ENCODE peak calls at places on chromosome 18, in seven cellular contexts. L is OCI-LY7, U is neural progenitor cell, S is left lung, C is body of pancreas, R is ascending aorta, M is heart right ventricle. G is an unnamed sample. For H3K36me3, the result is how much of the 10 kb centered on the place peaks cover.

GRCh38 chr18:79770826-79771225 is 26.9 kb upstream of the KCNG2 start:
- DNase-seq in L (no peak), U (no peak), S (no peak), C (no peak), R (no peak), M (no peak), G (no peak)

GRCh38 chr18:55968550-55968949 is 380.6 kb upstream of the TCF4 start:
- DNase-seq in L (no peak), U (no peak), S (no peak), C (no peak), R (no peak), M (no peak), G (no peak)

GRCh38 chr18:9735238-9735637 is 27.1 kb downstream of the RAB31 start:
- DNase-seq in L (no peak), U (no peak), S (peak), C (no peak), R (no peak), M (no peak), G (peak)

GRCh38 chr18:50090370-50091312 is 104.3 kb downstream of the MYO5B start:
- DNase-seq in L (no peak), U (no peak), S (no peak), C (no peak), R (no peak), M (no peak), G (no peak)

GRCh38 chr18:70376914-70377258 is 88.0 kb downstream of the SOCS6 start:
- DNase-seq in L (no peak), U (no peak), S (no peak), C (peak), R (no peak), M (no peak), G (peak)

GRCh38 chr18:27223570-27224340 is 38.6 kb upstream of the CHST9 start:
- DNase-seq in L (no peak), U (peak), S (no peak), C (no peak), R (no peak), M (no peak), G (no peak)

GRCh38 chr18:50341443-50341842 is 33.4 kb upstream of the SKA1 start:
- DNase-seq in L (no peak), U (no peak), S (no peak), C (no peak), R (no peak), M (no peak), G (no peak)

GRCh38 chr18:75211721-75212625 is 1.4 kb downstream of the TSHZ1 start:
- DNase-seq in L (peak), U (peak), S (peak), C (peak), R (no peak), M (peak), G (peak)

GRCh38 chr18:69947361-69948106 is at the start of gene CD226:
- DNase-seq in L (no peak), U (no peak), S (no peak), C (no peak), R (no peak), M (no peak), G (peak)

GRCh38 chr18:40485318-40485717 is 1469.7 kb upstream of the PIK3C3 start:
- DNase-seq in L (no peak), U (no peak), S (no peak), C (no peak), R (no peak), M (no peak), G (no peak)

GRCh38 chr18:63887424-63887823 is at the start of gene SERPINB2:
- DNase-seq in L (no peak), U (no peak), S (no peak), C (no peak), R (no peak), M (no peak), G (no peak)

GRCh38 chr18:47248610-47249343 is 2.7 kb downstream of the SKOR2 start:
- DNase-seq in L (no peak), U (peak), S (no peak), C (no peak), R (no peak), M (no peak), G (no peak)

GRCh38 chr18:25464211-25464610 is 112.2 kb upstream of the ZNF521 start:
- DNase-seq in L (no peak), U (no peak), S (no peak), C (no peak), R (no peak), M (no peak), G (no peak)

GRCh38 chr18:38663270-38663669 is 1097.7 kb upstream of the CELF4 start:
- DNase-seq in L (no peak), U (no peak), S (no peak), C (no peak), R (no peak), M (no peak), G (no peak)

GRCh38 chr18:2089416-2089815 is 481.9 kb downstream of the METTL4 start:
- DNase-seq in L (no peak), U (no peak), S (no peak), C (no peak), R (no peak), M (no peak), G (no peak)

GRCh38 chr18:47184419-47185050 is 8.4 kb upstream of the IER3IP1 start:
- DNase-seq in L (peak), U (peak), S (no peak), C (peak), R (no peak), M (no peak), G (no peak)

GRCh38 chr18:79559121-79559835 is 120.3 kb upstream of the CTDP1 start:
- DNase-seq in L (no peak), U (no peak), S (no peak), C (peak), R (no peak), M (no peak), G (no peak)

GRCh38 chr18:7221424-7222155 is 9.3 kb upstream of the LRRC30 start:
- DNase-seq in L (peak), U (peak), S (no peak), C (peak), R (no peak), M (no peak), G (peak)

GRCh38 chr18:44715841-44716240 is 35.2 kb downstream of the SETBP1 start:
- DNase-seq in L (no peak), U (peak), S (no peak), C (no peak), R (no peak), M (no peak), G (no peak)

GRCh38 chr18:23881778-23882177 is 132.8 kb upstream of the TTC39C start:
- DNase-seq in L (no peak), U (no peak), S (no peak), C (peak), R (no peak), M (no peak), G (peak)

GRCh38 chr18:34159691-34160185 is 65.0 kb downstream of the NOL4 start:
- DNase-seq in L (no peak), U (no peak), S (no peak), C (peak), R (no peak), M (no peak), G (no peak)

GRCh38 chr18:12849548-12849947 is 34.5 kb downstream of the PTPN2 start:
- DNase-seq in L (no peak), U (no peak), S (no peak), C (no peak), R (no peak), M (no peak), G (no peak)

GRCh38 chr18:79378416-79379250 is 17.1 kb upstream of the NFATC1 start:
- DNase-seq in L (peak), U (peak), S (peak), C (peak), R (no peak), M (peak), G (peak)

GRCh38 chr18:79924814-79925655 is 26.4 kb downstream of the SLC66A2 start:
- DNase-seq in L (no peak), U (no peak), S (no peak), C (peak), R (no peak), M (no peak), G (no peak)

GRCh38 chr18:7711495-7711894 is 144.4 kb downstream of the PTPRM start:
- DNase-seq in L (no peak), U (no peak), S (no peak), C (no peak), R (no peak), M (no peak), G (no peak)

GRCh38 chr18:47036298-47036874 is 965 bp upstream of the ELOA2 start:
- DNase-seq in L (peak), U (peak), S (no peak), C (no peak), R (no peak), M (no peak), G (peak)

GRCh38 chr18:46054956-46055831 is 16.9 kb downstream of the PSTPIP2 start:
- DNase-seq in L (no peak), U (no peak), S (no peak), C (no peak), R (no peak), M (no peak), G (no peak)

GRCh38 chr18:43034683-43035500 is 80.6 kb downstream of the RIT2 start:
- DNase-seq in L (no peak), U (no peak), S (no peak), C (no peak), R (no peak), M (no peak), G (no peak)

GRCh38 chr18:1094408-1094807 is 189.7 kb downstream of the ADCYAP1 start:
- DNase-seq in L (no peak), U (no peak), S (no peak), C (no peak), R (no peak), M (no peak), G (no peak)

GRCh38 chr18:37705016-37705415 is 139.4 kb upstream of the CELF4 start:
- DNase-seq in L (no peak), U (peak), S (no peak), C (no peak), R (no peak), M (no peak), G (no peak)

GRCh38 chr18:25786778-25787177 is 303.6 kb downstream of the SS18 start:
- DNase-seq in L (no peak), U (no peak), S (no peak), C (no peak), R (no peak), M (no peak), G (no peak)

GRCh38 chr18:63677490-63678225 is 16.0 kb upstream of the SERPINB3 start:
- DNase-seq in L (no peak), U (no peak), S (no peak), C (no peak), R (no peak), M (no peak), G (no peak)

GRCh38 chr18:26549486-26550435 is 1.4 kb upstream of the KCTD1 start:
- DNase-seq in L (peak), U (peak), S (peak), C (peak), R (no peak), M (peak), G (peak)

GRCh38 chr18:22167471-22168151 is 1.8 kb upstream of the GATA6 start:
- DNase-seq in L (no peak), U (peak), S (no peak), C (peak), R (no peak), M (peak), G (peak)
- H3K4me3 ChIP-seq in L (no peak), U (no peak), S (peak), C (peak), R (peak), M (peak), G (peak)

GRCh38 chr18:8721094-8721669 is 15.8 kb downstream of the MTCL1 start:
- DNase-seq in L (no peak), U (no peak), S (no peak), C (no peak), R (no peak), M (no peak), G (no peak)

GRCh38 chr18:8720141-8720540 is 14.8 kb downstream of the MTCL1 start:
- DNase-seq in L (no peak), U (no peak), S (no peak), C (no peak), R (no peak), M (no peak), G (no peak)

GRCh38 chr18:8718401-8718913 is 13.1 kb downstream of the MTCL1 start:
- DNase-seq in L (no peak), U (no peak), S (no peak), C (no peak), R (no peak), M (no peak), G (no peak)

GRCh38 chr18:8717011-8717770 is 11.8 kb downstream of the MTCL1 start:
- DNase-seq in L (no peak), U (peak), S (no peak), C (no peak), R (no peak), M (no peak), G (no peak)

GRCh38 chr18:8719192-8719591 is 13.8 kb downstream of the MTCL1 start:
- DNase-seq in L (no peak), U (no peak), S (no peak), C (no peak), R (no peak), M (no peak), G (peak)
- H3K36me3 ChIP-seq in L (half or more), U (under half), S (under half), C (under half), R (under half), M (under half), G (under half)

GRCh38 chr18:48736316-48736715 is 197.5 kb downstream of the CTIF start:
- DNase-seq in L (no peak), U (no peak), S (no peak), C (no peak), R (no peak), M (no peak), G (no peak)

GRCh38 chr18:48735856-48736255 is 197.0 kb downstream of the CTIF start:
- DNase-seq in L (no peak), U (no peak), S (no peak), C (no peak), R (no peak), M (no peak), G (no peak)

GRCh38 chr18:48733854-48734253 is 195.0 kb downstream of the CTIF start:
- DNase-seq in L (no peak), U (no peak), S (no peak), C (no peak), R (no peak), M (no peak), G (no peak)

GRCh38 chr18:48734460-48734859 is 195.6 kb downstream of the CTIF start:
- DNase-seq in L (no peak), U (no peak), S (no peak), C (no peak), R (no peak), M (no peak), G (no peak)

GRCh38 chr18:48735070-48735676 is 196.3 kb downstream of the CTIF start:
- DNase-seq in L (no peak), U (peak), S (no peak), C (no peak), R (no peak), M (no peak), G (no peak)
- H3K27ac ChIP-seq in L (no peak), U (no peak), S (no peak), C (no peak), R (no peak), M (no peak), G (no peak)

DNA sequence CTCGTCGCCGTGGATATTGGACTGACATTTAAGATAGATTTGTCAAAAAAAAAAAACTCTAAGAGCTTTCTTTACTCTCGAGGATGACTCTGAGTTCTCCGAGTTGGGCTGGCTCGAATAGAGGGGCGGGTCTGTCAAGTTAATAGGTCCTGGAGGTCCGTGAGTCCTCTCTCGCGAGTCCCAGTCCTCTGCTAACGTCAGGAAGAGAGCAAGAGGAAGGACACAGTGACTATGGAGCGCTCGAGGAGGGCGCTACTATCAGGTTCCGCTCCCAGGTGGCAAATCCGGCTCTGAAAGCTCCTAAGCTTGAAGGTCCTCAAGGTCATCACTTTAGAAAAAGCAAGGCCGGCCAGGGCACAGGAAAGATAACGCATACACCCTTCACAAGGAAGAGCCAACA is 404 bp upstream of the AKAIN1 start:
- DNase-seq in L (no peak), U (no peak), S (no peak), C (peak), R (no peak), M (no peak), G (no peak)
- H3K4me3 ChIP-seq in L (no peak), U (peak), S (no peak), C (no peak), R (no peak), M (no peak), G (no peak)

G was measured in small intestine.